ENCODE peak calls at places on chromosomes 12 and 14, in four cellular contexts. I is K562, J is HepG2, Q is GM12878. A is an unnamed sample.

GRCh38 chr12:25276199-25276937 is 25.6 kb upstream of the KRAS start:
- DNase-seq in J (peak; percentile 63), Q (no peak), I (peak; percentile 55), A (peak; percentile 33)

GRCh38 chr12:79298511-79298910 is 392.3 kb downstream of the PAWR start:
- DNase-seq in Q (no peak), J (no peak), I (no peak), A (no peak)

GRCh38 chr12:20486233-20486632 is 117.9 kb downstream of the PDE3A start:
- DNase-seq in J (no peak), I (no peak), Q (no peak), A (no peak)

GRCh38 chr12:40228727-40229126 is 3.9 kb downstream of the LRRK2 start:
- DNase-seq in J (no peak), I (no peak), Q (no peak), A (no peak)

GRCh38 chr12:69610126-69610525 is 581 bp downstream of the LRRC10 start:
- DNase-seq in I (no peak), Q (no peak), J (no peak), A (no peak)

GRCh38 chr12:49348781-49349180 is 2.1 kb downstream of the DNAJC22 start:
- DNase-seq in I (no peak), Q (no peak), J (no peak), A (no peak)

GRCh38 chr12:64691227-64691792 is 67.9 kb downstream of the GNS start:
- DNase-seq in J (no peak), I (no peak), Q (no peak), A (no peak)

GRCh38 chr14:89196561-89196960 is 220.5 kb downstream of the FOXN3 start:
- DNase-seq in J (no peak), I (no peak), Q (no peak), A (no peak)

GRCh38 chr12:70338531-70338930 is 27.6 kb upstream of the KCNMB4 start:
- DNase-seq in Q (no peak), I (no peak), J (no peak), A (no peak)

GRCh38 chr12:51025182-51025747 is 919 bp downstream of the SLC11A2 start:
- DNase-seq in Q (no peak), J (no peak), I (no peak), A (no peak)

GRCh38 chr14:79585845-79586244 is 625.5 kb downstream of the DIO2 start:
- DNase-seq in Q (no peak), J (no peak), I (no peak), A (no peak)

GRCh38 chr14:32933623-32933942 is 5.1 kb upstream of the NPAS3 start:
- DNase-seq in J (no peak), I (no peak), Q (no peak), A (peak; percentile 19)

GRCh38 chr14:69363055-69363454 is 35.0 kb downstream of the ERH start:
- DNase-seq in J (peak; percentile 6), Q (no peak), I (no peak), A (no peak)

GRCh38 chr12:112900298-112901145 is 6.2 kb upstream of the OAS1 start:
- DNase-seq in J (peak; percentile 46), I (peak; percentile 63), Q (no peak), A (peak; percentile 59)

GRCh38 chr14:33484264-33484663 is 466.6 kb downstream of the EGLN3 start:
- DNase-seq in J (no peak), I (no peak), Q (no peak), A (no peak)

GRCh38 chr12:570237-570925 is 92.9 kb downstream of the NINJ2 start:
- DNase-seq in I (peak; percentile 73), Q (no peak), J (peak; percentile 77), A (peak; percentile 37)

GRCh38 chr12:126784328-126784921 is 1482.5 kb upstream of the TMEM132C start:
- DNase-seq in I (peak; percentile 31), J (peak; percentile 2), Q (no peak), A (peak; percentile 22)

DNA sequence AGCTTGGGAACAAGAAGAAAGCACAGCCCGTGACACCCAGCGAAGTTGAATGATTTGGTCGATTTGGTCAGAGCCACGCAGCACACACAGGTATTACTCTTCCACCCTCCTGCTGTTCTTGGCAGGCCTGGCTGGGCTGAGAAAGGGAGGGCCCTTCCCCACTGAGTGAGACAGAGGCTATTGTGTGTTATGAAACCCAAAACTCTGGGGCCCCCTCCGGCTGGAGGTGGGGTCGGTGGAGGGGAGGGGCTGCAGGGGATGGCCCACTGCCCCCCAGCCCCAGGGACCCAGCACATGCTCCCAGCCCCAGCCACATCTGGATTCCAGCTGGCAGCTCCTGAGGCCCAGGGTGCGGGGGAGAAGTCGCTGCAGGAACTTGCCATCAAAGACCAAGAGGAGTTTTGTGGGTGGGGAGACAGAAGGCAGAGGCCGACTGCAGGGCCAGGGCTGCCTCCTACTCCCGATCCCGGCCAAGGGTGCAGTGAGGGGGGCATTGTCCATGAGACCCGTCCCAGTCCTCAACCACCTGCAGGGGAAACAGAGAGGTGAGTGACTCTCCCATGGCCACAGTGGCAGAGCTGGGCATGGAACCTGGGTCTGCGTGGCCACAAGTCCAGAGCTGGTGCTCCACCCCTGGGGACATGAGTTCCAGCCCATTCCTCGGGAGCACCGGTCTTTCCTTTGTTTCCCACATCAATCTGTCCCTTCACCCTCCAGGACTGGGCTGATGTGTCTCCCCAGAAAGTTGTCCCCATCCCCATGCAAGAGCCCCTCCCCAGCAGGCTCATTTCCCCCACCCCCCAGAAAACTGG is 8.7 kb downstream of the TMEM119 start:
- DNase-seq in J (no peak), Q (no peak), I (no peak), A (no peak)
- TF ChIP-seq TARDBP in J (no peak), Q (no peak), I (no peak), A (no peak)

GRCh38 chr14:102975662-102976061 is 53.2 kb downstream of the AMN start:
- DNase-seq in I (no peak), J (no peak), Q (no peak), A (no peak)
- TF ChIP-seq BHLHE40 in I (no peak), J (no peak), Q (no peak), A (no peak)

GRCh38 chr12:82299617-82300016 is 58.6 kb downstream of the CCDC59 start:
- DNase-seq in Q (no peak), J (no peak), I (no peak), A (peak; percentile 8)
- TF ChIP-seq TARDBP in Q (no peak), J (no peak), I (no peak), A (no peak)

GRCh38 chr12:10122689-10123088 is 7.3 kb downstream of the CLEC7A start:
- DNase-seq in Q (no peak), J (peak; percentile 13), I (no peak), A (no peak)

GRCh38 chr12:10119072-10119471 is 10.9 kb downstream of the CLEC7A start:
- DNase-seq in I (no peak), J (no peak), Q (no peak), A (no peak)

GRCh38 chr12:10126401-10126800 is 3.6 kb downstream of the CLEC7A start:
- DNase-seq in I (no peak), Q (no peak), J (no peak), A (no peak)

GRCh38 chr12:10115890-10116289 is 14.1 kb downstream of the CLEC7A start:
- DNase-seq in I (no peak), Q (no peak), J (no peak), A (no peak)

DNA sequence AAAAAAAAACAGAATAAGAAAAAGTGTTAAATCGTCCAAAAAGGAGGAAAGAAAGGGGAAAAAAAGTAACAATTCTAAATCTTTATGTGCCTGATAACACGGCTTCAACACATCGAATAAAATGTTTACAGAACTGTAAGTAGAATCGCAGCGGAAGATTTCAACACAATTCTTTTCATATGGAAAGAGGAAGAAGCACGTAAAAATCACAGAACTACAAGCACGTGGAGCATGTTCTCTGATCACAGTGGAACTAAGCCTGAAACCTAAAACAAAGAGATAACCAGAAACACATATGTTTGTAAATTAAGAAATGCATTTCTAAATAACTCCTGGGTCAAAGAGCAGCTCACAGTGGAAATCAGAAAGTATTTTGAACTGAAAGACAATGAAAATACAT is 8.7 kb downstream of the CLEC7A start:
- DNase-seq in Q (no peak), J (no peak), I (no peak), A (no peak)
- TF ChIP-seq BHLHE40 in Q (no peak), J (no peak), I (no peak), A (no peak)

DNA sequence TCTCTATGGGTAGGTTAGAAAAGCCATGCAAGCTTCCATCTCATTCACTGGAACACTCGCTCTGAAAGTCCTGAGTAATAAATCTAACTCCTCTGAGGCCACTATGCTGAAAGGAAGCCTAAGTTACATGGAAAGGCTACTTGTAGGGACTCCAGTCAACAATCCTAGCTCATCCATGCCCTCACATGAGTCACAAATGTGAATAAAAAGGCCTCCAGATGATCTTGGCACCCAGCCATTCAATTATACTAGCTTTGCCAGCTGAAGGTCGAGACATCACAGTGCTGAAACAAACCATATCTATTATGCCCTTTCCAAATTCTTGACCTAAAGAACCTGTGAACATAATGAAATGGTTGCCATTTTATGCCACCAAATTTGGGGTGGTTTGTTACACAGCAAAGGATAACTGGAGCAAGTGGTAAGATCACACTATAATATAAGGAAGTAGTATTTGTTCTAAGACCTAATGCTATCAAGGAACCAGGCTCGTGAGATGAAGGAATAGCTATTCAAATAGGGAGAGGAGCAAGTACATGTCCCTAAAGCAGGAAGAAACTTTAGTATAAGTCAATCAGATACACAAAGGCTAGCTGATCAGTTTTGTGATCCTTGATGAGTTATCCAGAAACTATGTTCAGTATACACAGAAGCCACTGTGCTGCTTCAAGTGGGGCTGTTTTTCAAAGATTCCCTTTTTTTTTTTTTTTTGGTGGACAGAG is 142.1 kb downstream of the MED13L start:
- DNase-seq in I (no peak), J (peak; percentile 28), Q (no peak), A (no peak)
- TF ChIP-seq TARDBP in I (no peak), J (no peak), Q (no peak), A (no peak)

GRCh38 chr12:121390856-121391255 is 9.1 kb upstream of the RNF34 start:
- DNase-seq in Q (no peak), J (no peak), I (no peak), A (no peak)
- TF ChIP-seq BHLHE40 in Q (no peak), J (no peak), I (no peak), A (no peak)

GRCh38 chr14:64970041-64970440 is 2.1 kb downstream of the RAB15 start:
- DNase-seq in J (no peak), I (no peak), Q (no peak), A (no peak)

GRCh38 chr14:64971452-64971889 is 665 bp downstream of the RAB15 start:
- DNase-seq in J (no peak), I (no peak), Q (no peak), A (no peak)

GRCh38 chr14:64973026-64973442 is 898 bp upstream of the RAB15 start:
- DNase-seq in J (peak; percentile 38), Q (no peak), I (no peak), A (no peak)

GRCh38 chr14:64971890-64972785 is at the start of gene RAB15:
- DNase-seq in Q (no peak), I (peak; percentile 49), J (no peak), A (peak; percentile 62)

DNA sequence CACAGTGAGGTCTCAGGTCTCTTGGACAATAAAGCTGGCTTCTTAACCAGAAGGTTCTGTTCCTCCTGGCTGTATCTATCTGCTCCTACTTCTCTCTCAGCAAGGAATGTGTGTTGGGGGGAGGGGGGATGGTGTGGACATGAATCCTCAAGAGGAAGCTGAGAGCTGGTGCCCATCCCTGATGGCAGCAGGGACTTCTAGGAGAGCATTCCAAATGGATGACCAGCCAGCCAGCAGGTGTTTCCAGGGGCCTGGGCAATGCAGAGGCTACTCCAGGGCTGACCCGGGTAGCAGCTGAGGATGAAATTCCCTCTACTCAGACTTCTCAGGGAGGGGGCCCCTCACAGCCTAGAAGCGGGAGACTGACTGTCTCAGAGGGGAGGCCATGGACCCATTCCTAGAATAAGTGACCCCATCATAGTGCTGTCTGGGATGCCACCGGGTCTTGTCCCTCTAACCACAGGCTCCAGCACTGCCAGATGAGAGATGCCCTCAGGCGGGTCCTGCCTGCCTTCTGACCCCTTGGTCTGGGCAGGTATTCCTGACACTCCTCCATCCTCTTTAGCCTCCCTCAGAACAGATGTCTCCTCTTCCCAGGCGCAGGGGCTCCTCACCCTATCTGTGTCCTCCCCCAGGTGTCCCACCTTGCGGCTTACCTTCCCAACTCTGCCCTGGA is 1.2 kb downstream of the RAB15 start:
- DNase-seq in I (no peak), Q (no peak), J (no peak), A (no peak)
- TF ChIP-seq TARDBP in I (no peak), Q (no peak), J (no peak), A (no peak)